ENCODE peak calls at places on chromosomes 13 and 19, in five cellular contexts. S is upper lobe of left lung, B is esophagus squamous epithelium, F is HepG2, A is K562. O is an unnamed sample. For H3K4me1, the result is how much of the 10 kb centered on the place peaks cover.

GRCh38 chr13:109481046-109481445 is 305.3 kb downstream of the IRS2 start:
- DNase-seq in S (no peak), B (no peak), F (no peak), A (no peak), O (no peak)

GRCh38 chr13:20566424-20566916 is 487 bp upstream of the IFT88 start:
- DNase-seq in S (no peak), B (no peak), F (peak), A (no peak), O (no peak)

GRCh38 chr19:39499082-39499642 is 415 bp downstream of the DLL3 start:
- DNase-seq in S (peak), B (no peak), F (no peak), A (no peak), O (no peak)

GRCh38 chr19:9251236-9251635 is 506 bp downstream of the OR7E24 start:
- DNase-seq in S (no peak), B (no peak), F (no peak), A (no peak), O (no peak)

GRCh38 chr19:50669319-50670101 is 20.3 kb downstream of the C19orf81 start:
- DNase-seq in S (no peak), B (no peak), F (no peak), A (peak), O (peak)

GRCh38 chr19:401836-402535 is 7.0 kb downstream of the C2CD4C start:
- DNase-seq in S (peak), B (no peak), F (no peak), A (peak), O (no peak)

GRCh38 chr13:100314132-100314910 is 225.4 kb downstream of the PCCA start:
- DNase-seq in S (no peak), B (no peak), F (peak), A (no peak), O (no peak)

GRCh38 chr13:59710995-59711701 is 452.6 kb downstream of the DIAPH3 start:
- DNase-seq in S (no peak), B (no peak), F (no peak), A (no peak), O (no peak)

GRCh38 chr13:110971486-110971885 is 56.6 kb upstream of the ANKRD10 start:
- DNase-seq in S (no peak), B (no peak), F (no peak), A (no peak), O (no peak)

GRCh38 chr13:38147050-38147449 is 202.6 kb upstream of the UFM1 start:
- DNase-seq in S (no peak), B (no peak), F (no peak), A (no peak), O (no peak)

GRCh38 chr19:38564981-38565685 is 52.6 kb downstream of the MAP4K1 start:
- DNase-seq in S (peak), B (no peak), F (no peak), A (no peak), O (no peak)

GRCh38 chr13:51222510-51223283 is 499 bp downstream of the FAM124A start:
- DNase-seq in S (no peak), B (no peak), F (no peak), A (no peak), O (no peak)

DNA sequence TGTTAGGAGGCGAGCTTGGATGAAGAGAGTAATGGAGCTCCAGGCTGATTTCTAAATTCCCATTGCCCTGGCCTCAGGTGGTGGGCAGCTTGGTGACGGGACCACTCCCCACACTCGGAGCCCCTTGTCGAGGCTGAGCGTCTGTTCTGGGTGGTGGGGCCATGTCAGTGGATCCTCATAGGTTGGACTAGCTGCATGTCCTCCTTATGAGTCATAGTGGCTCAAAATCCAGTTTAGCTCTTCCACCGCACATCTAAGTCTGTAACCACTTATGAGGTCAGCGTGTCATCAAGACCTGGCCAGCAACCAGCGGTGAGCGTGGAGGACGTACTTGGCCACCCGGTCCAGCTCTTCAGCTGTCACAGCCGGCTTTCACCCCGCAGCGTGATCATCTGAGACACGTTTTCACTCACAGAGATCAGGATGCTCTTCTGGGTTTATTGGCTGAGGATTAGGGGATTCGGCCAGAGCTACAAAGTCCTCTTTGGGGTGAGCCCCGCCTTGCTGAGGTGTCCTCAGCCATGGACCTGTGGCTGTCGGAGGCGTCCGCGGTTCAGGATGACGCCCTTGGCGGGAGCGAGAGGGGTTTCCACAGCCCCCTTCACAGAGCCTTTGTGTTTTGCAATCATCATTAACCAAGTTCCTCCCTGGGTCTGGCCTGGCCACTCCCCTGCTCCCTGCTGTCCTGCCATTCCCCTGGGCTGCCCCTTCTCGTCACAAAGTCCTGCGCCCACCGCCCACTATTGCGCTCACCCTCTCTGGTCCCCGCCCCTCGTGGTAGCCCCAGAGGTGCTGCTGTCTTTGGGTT is 41.9 kb downstream of the ADPRHL1 start:
- DNase-seq in S (peak), B (no peak), F (peak), A (no peak), O (no peak)
- TF ChIP-seq POLR2A in S (no peak), B (no peak), F (no peak), A (no peak), O (no peak)

GRCh38 chr13:102836471-102836870 is 9.4 kb upstream of the ERCC5 start:
- DNase-seq in S (no peak), B (no peak), F (no peak), A (no peak), O (no peak)

GRCh38 chr13:102839462-102839861 is 6.4 kb upstream of the ERCC5 start:
- DNase-seq in S (no peak), B (no peak), F (no peak), A (no peak), O (no peak)

GRCh38 chr13:102838982-102839381 is 6.8 kb upstream of the ERCC5 start:
- DNase-seq in S (no peak), B (no peak), F (no peak), A (no peak), O (no peak)

DNA sequence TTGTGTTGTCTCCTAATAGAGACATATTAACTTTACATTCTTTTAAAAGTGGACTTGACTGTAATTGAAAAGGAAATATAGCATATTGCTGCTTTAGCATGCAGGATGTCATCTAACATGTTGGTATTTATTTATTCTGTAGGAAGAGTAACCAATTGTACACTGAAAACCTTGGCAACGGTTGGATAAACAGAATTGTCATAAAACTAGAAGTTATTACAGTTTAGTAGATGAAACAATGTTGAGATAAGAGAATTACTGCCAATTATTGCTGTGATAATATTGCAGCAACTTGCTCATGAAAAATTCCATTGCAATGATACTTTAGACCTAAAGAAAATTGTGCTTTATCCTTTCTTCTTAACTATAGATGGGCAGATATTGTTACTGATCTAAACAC is 7.6 kb upstream of the ERCC5 start:
- DNase-seq in S (no peak), B (no peak), F (no peak), A (no peak), O (no peak)
- H3K4me1 ChIP-seq in S (under half), B (under half), F (under half), A (under half), O (under half)

DNA sequence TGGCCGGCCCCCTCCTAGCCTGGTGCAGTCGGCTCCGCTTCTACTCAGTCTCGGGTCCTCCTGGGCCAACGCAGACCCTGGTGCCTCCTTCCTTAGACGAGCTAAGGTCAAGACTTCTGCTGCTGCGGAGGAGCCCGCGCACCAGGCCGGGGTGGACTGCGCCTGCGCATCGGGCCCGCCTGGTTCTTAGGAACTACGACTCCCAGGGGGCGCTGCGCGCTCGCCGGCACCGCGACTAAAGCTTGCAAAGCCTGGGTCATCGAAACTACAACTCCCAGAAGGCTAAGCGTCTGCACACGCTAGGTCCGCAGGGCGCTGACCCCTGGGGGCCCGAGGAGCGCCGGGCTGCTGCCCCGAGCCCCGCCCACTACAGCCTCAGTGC is at the start of gene ZNF835:
- DNase-seq in S (peak), B (peak), F (no peak), A (no peak), O (peak)
- TF ChIP-seq POLR2A in S (no peak), B (no peak), F (no peak), A (no peak), O (no peak)

DNA sequence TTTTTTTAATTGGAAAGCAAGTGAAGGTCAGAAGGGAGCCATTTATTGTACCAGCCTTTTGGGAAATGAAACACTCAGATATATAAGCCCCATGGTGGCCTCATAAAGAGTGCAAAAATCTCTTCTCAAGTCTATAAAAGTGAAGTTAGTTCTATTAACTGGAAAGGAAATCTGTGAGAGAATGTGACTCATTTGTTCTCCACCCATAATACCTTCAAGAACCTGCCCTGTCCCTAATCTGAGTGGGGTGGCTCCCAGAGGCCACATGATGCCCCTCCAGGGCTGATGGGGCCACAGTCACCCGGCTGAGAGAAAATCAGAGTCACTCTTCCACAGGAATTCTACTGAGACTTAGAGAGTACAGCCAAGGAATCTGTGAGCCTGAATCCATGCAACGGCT is 65.8 kb upstream of the SERP2 start:
- DNase-seq in S (no peak), B (no peak), F (no peak), A (no peak), O (no peak)
- H3K4me1 ChIP-seq in S (under half), B (under half), F (under half), A (under half), O (under half)

DNA sequence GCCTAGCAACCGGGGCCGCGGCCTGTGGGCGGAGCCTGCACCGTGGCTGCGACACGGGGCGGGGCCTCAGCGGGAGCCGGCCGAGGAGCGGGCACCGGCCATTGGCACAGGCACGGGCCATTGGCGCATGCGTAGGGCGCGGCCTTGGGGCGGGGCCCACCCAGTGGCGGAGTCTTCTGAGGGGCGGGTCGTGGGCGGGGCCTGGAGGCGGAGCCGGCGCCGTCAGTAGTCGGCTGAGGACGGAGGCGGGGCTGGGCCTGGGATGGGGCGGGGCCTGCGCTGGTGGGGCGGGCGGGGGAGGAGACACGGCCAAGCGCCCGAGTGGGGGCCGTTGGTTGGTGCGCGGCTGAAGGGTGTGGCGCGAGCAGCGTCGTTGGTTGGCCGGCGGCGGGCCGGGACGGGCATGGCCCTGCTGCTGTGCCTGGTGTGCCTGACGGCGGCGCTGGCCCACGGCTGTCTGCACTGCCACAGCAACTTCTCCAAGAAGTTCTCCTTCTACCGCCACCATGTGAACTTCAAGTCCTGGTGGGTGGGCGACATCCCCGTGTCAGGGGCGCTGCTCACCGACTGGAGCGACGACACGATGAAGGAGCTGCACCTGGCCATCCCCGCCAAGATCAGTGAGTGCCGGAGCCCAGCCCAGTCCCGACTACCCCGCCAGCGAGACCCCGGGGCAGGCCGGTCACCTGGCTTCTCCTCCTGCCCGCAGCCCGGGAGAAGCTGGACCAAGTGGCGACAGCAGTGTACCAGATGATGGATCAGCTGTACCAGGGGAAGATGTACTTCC is at the start of gene IZUMO4:
- DNase-seq in S (peak), B (peak), F (peak), A (peak), O (peak)
- TF ChIP-seq POLR2A in S (no peak), B (no peak), F (no peak), A (no peak), O (no peak)

GRCh38 chr19:19421326-19421725 is 15.9 kb downstream of the GATAD2A start:
- DNase-seq in S (no peak), B (no peak), F (no peak), A (peak), O (no peak)

GRCh38 chr19:19417618-19418270 is 12.3 kb downstream of the GATAD2A start:
- DNase-seq in S (no peak), B (no peak), F (no peak), A (no peak), O (no peak)

GRCh38 chr19:19416280-19416679 is 10.8 kb downstream of the GATAD2A start:
- DNase-seq in S (no peak), B (no peak), F (no peak), A (peak), O (no peak)

GRCh38 chr19:19420570-19421301 is 15.3 kb downstream of the GATAD2A start:
- DNase-seq in S (no peak), B (no peak), F (no peak), A (no peak), O (no peak)

DNA sequence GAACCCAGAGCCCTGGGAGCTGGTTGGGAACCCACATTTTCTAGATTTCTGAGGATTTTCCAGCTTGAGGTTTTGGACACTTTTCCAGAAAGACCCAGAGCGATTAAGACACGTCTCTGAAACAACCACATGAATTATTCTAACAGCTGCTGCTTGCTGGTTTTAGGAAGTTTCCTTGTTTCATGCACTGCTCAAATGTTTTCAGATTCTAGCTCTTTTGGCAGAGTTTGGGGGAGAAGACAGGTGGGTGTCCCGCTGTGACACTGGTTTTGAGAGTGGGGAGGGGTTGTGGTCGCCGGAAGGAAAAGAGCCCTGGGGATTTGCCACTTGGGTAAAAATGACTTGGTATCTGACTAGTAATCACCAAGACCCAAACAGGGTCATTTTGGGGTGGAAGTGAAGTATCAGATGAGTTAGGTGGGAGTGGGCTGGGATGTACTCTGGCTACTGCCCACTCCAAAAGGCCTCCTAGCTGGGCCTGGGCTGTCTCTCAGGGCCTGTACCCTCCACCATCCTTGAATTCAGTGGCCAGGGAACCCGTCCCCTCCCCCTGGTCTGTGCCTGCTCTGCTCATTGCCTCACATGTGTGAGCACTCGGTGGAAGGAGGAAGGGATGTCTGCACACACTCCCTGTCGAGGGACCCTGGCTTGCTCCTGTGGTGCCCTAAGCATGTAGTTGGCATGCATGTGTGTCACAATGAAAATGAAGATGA is 13.2 kb downstream of the GATAD2A start:
- DNase-seq in S (no peak), B (no peak), F (no peak), A (peak), O (no peak)
- H3K4me1 ChIP-seq in S (under half), B (under half), F (under half), A (under half), O (under half)

DNA sequence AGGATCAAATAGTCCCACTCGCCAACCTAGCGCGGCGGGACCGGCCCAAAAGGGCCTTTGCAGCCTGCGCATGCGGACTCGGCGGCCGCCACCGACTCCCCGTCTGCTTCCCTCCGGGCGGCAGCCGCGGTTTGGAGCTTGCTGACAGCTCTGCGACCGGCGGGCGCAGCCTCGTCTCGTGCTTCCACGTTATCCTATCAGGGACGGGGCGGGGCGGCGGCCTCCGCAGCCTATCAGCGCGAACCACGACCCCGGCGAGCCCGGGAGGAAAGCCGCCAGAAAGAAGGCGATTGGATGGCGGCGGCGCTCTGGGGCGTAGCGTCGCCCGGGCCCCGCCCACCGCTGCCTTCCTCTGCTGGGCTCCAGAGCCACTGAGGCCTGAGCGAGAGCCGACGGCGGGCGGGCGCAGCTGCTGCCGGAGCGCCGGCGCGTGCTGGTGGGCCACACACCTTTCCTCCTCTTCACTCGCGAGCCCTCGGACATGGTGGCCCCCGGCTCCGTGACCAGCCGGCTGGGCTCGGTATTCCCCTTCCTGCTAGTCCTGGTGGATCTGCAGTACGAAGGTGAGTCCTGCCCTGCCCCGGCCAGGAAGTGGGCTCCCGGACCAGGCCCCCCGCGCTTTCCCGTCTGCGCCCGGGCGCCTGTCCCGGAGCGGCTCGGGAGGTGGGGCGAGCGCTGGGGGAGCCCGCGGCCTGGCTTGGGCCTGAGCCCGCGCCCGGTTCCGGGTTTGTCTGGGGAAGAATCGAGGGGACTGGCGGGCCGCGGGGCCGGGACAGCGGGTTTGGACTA is at the start of gene DNAJC3:
- DNase-seq in S (peak), B (peak), F (peak), A (peak), O (peak)
- TF ChIP-seq POLR2A in S (peak), B (no peak), F (peak), A (peak), O (peak)

GRCh38 chr13:46596501-46596900 is 43.5 kb downstream of the LRCH1 start:
- DNase-seq in S (no peak), B (no peak), F (no peak), A (no peak), O (no peak)
- H3K4me1 ChIP-seq in S (half or more), B (under half), F (under half), A (under half), O (under half)

O was measured in testis.